ENCODE peak calls at places on chromosomes 6 and 20, in six cellular contexts. One of them, this sample, is unnamed.
A peak's percentile ranks its signal among the peaks of the same experiment; 100 is the strongest.

GRCh38 chr6:82611751-82612150 is 248.1 kb downstream of the TPBG start:
- DNase-seq in heart left ventricle: no peak
- DNase-seq in mammary epithelial cell: no peak
- DNase-seq in brain microvascular endothelial cell: no peak
- DNase-seq in astrocyte of the spinal cord: no peak
- DNase-seq in right lobe of liver: no peak
- DNase-seq in this sample: no peak

GRCh38 chr20:58117944-58118343 is 110.5 kb downstream of the ANKRD60 start:
- DNase-seq in heart left ventricle: no peak
- DNase-seq in mammary epithelial cell: no peak
- DNase-seq in brain microvascular endothelial cell: peak; percentile 55
- DNase-seq in astrocyte of the spinal cord: peak; percentile 69
- DNase-seq in right lobe of liver: no peak
- DNase-seq in this sample: no peak

GRCh38 chr6:109295109-109295765 is 87.0 kb downstream of the CD164 start:
- DNase-seq in heart left ventricle: no peak
- DNase-seq in mammary epithelial cell: no peak
- DNase-seq in brain microvascular endothelial cell: no peak
- DNase-seq in astrocyte of the spinal cord: no peak
- DNase-seq in right lobe of liver: no peak
- DNase-seq in this sample: no peak

GRCh38 chr20:22691369-22692118 is 107.2 kb upstream of the FOXA2 start:
- DNase-seq in heart left ventricle: peak; percentile 85
- DNase-seq in mammary epithelial cell: peak; percentile 43
- DNase-seq in brain microvascular endothelial cell: peak; percentile 62
- DNase-seq in astrocyte of the spinal cord: peak; percentile 67
- DNase-seq in right lobe of liver: peak; percentile 79
- DNase-seq in this sample: peak; percentile 41

GRCh38 chr6:142913511-142914047 is 31.4 kb downstream of the HIVEP2 start:
- DNase-seq in heart left ventricle: no peak
- DNase-seq in mammary epithelial cell: no peak
- DNase-seq in brain microvascular endothelial cell: no peak
- DNase-seq in astrocyte of the spinal cord: no peak
- DNase-seq in right lobe of liver: no peak
- DNase-seq in this sample: no peak

GRCh38 chr6:132063738-132064137 is 112.6 kb upstream of the CCN2 start:
- DNase-seq in heart left ventricle: peak; percentile 49
- DNase-seq in mammary epithelial cell: peak; percentile 83
- DNase-seq in brain microvascular endothelial cell: peak; percentile 88
- DNase-seq in astrocyte of the spinal cord: peak; percentile 88
- DNase-seq in right lobe of liver: no peak
- DNase-seq in this sample: peak; percentile 66

GRCh38 chr6:149468179-149468578 is 16.6 kb downstream of the ZC3H12D start:
- DNase-seq in heart left ventricle: no peak
- DNase-seq in mammary epithelial cell: no peak
- DNase-seq in brain microvascular endothelial cell: no peak
- DNase-seq in astrocyte of the spinal cord: no peak
- DNase-seq in right lobe of liver: no peak
- DNase-seq in this sample: no peak

GRCh38 chr6:145012039-145012662 is 723.2 kb downstream of the EPM2A start:
- DNase-seq in heart left ventricle: no peak
- DNase-seq in mammary epithelial cell: no peak
- DNase-seq in brain microvascular endothelial cell: no peak
- DNase-seq in astrocyte of the spinal cord: peak; percentile 7
- DNase-seq in right lobe of liver: no peak
- DNase-seq in this sample: no peak

GRCh38 chr20:33480071-33480470 is 9.8 kb upstream of the CBFA2T2 start:
- DNase-seq in heart left ventricle: no peak
- DNase-seq in mammary epithelial cell: no peak
- DNase-seq in brain microvascular endothelial cell: no peak
- DNase-seq in astrocyte of the spinal cord: no peak
- DNase-seq in right lobe of liver: no peak
- DNase-seq in this sample: no peak

DNA sequence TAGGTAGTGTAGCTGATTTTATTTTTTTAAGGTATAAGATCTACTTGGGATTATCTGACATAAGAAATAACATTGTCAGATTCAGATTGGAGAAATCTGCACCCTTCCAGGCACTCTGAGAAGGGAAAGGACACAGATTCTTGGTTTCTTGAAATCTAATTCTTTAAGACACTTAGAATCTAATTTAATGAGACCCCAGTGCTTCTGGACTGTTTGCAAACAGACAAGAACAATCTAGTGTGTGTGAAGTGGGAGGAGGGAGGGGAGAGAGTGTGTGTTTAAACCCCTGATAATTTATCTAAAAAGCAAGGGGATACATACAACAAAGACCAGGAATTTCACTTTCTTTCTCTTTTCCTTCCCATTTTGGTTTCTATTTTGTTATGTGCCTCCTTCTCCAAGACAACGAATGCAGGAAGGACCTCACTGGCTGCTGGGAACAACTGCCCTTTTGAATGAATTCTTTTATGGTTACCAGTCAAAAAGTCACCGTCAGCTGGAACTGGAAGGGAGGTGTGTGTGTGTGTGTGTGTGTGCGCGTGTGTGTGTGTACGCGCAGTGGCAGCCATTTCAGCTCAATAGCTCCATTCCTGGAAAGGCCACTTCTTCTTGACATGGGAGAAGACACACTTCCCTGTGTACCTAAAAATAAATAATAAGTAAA is 129.4 kb downstream of the BCAS1 start:
- DNase-seq in heart left ventricle: no peak
- DNase-seq in mammary epithelial cell: peak; percentile 83
- DNase-seq in brain microvascular endothelial cell: peak; percentile 90
- DNase-seq in astrocyte of the spinal cord: peak; percentile 94
- DNase-seq in right lobe of liver: no peak
- DNase-seq in this sample: peak; percentile 73
- H3K4me3 ChIP-seq in heart left ventricle: peak overlapping the region; percentile 22
- H3K4me3 ChIP-seq in mammary epithelial cell: no peak overlapping the region
- H3K4me3 ChIP-seq in brain microvascular endothelial cell: no peak overlapping the region
- H3K4me3 ChIP-seq in astrocyte of the spinal cord: no peak overlapping the region
- H3K4me3 ChIP-seq in right lobe of liver: no peak overlapping the region
- H3K4me3 ChIP-seq in this sample: no peak overlapping the region

DNA sequence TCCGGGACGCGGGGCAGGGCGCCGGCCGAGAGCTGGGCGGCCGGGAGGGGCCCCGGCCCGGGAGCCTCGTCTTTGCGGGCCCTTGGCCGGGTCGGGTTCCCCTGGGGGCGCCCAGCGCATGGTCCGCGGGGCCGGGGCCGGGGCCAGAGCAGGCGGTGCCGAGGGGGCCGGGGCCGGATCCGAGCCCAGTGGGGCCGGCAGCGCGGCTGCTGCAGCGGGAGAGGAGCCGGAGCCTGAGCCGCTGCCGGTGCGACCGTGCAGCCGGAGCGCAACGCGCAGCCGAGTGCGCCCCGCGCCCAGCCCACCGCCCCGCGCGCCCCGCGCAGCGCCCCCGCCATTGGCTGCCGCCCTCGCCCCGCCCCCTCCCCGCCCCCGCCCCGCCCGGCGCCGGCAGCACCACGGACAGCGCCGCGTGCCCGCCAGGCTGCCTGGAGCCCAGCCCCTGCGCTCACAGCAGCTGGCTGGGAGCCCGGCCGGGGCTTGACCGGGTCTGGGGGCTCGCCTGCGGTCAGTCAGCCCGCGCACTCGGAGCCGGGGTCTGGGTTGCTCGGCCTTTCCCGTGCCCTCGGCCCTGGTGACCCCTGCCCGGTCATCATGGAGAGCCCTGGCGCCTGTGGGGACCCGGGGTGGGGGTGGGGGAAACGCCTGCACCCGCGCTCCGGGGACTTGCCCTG is at the start of gene HRH3:
- DNase-seq in heart left ventricle: no peak
- DNase-seq in mammary epithelial cell: no peak
- DNase-seq in brain microvascular endothelial cell: no peak
- DNase-seq in astrocyte of the spinal cord: no peak
- DNase-seq in right lobe of liver: no peak
- DNase-seq in this sample: no peak
- H3K4me3 ChIP-seq in heart left ventricle: peak within 1 kb of the TSS; percentile 32
- H3K4me3 ChIP-seq in mammary epithelial cell: no peak within 1 kb of the TSS
- H3K4me3 ChIP-seq in brain microvascular endothelial cell: no peak within 1 kb of the TSS
- H3K4me3 ChIP-seq in astrocyte of the spinal cord: no peak within 1 kb of the TSS
- H3K4me3 ChIP-seq in right lobe of liver: no peak within 1 kb of the TSS
- H3K4me3 ChIP-seq in this sample: peak within 1 kb of the TSS; percentile 5

GRCh38 chr20:1652960-1653359 is 4.6 kb downstream of the SIRPG start:
- DNase-seq in heart left ventricle: no peak
- DNase-seq in mammary epithelial cell: no peak
- DNase-seq in brain microvascular endothelial cell: no peak
- DNase-seq in astrocyte of the spinal cord: no peak
- DNase-seq in right lobe of liver: no peak
- DNase-seq in this sample: no peak
- H3K4me3 ChIP-seq in heart left ventricle: no peak overlapping the region
- H3K4me3 ChIP-seq in mammary epithelial cell: no peak overlapping the region
- H3K4me3 ChIP-seq in brain microvascular endothelial cell: no peak overlapping the region
- H3K4me3 ChIP-seq in astrocyte of the spinal cord: no peak overlapping the region
- H3K4me3 ChIP-seq in right lobe of liver: no peak overlapping the region
- H3K4me3 ChIP-seq in this sample: no peak overlapping the region

GRCh38 chr6:33034554-33034953 is 25.2 kb upstream of the HLA-DOA start:
- DNase-seq in heart left ventricle: no peak
- DNase-seq in mammary epithelial cell: no peak
- DNase-seq in brain microvascular endothelial cell: no peak
- DNase-seq in astrocyte of the spinal cord: no peak
- DNase-seq in right lobe of liver: no peak
- DNase-seq in this sample: no peak

GRCh38 chr6:33030245-33030644 is 20.9 kb upstream of the HLA-DOA start:
- DNase-seq in heart left ventricle: no peak
- DNase-seq in mammary epithelial cell: no peak
- DNase-seq in brain microvascular endothelial cell: no peak
- DNase-seq in astrocyte of the spinal cord: no peak
- DNase-seq in right lobe of liver: no peak
- DNase-seq in this sample: no peak

GRCh38 chr6:33028220-33028849 is 18.9 kb upstream of the HLA-DOA start:
- DNase-seq in heart left ventricle: no peak
- DNase-seq in mammary epithelial cell: no peak
- DNase-seq in brain microvascular endothelial cell: no peak
- DNase-seq in astrocyte of the spinal cord: no peak
- DNase-seq in right lobe of liver: no peak
- DNase-seq in this sample: no peak

GRCh38 chr6:33029297-33030184 is 20.1 kb upstream of the HLA-DOA start:
- DNase-seq in heart left ventricle: no peak
- DNase-seq in mammary epithelial cell: no peak
- DNase-seq in brain microvascular endothelial cell: peak; percentile 6
- DNase-seq in astrocyte of the spinal cord: no peak
- DNase-seq in right lobe of liver: no peak
- DNase-seq in this sample: no peak
- H3K4me3 ChIP-seq in heart left ventricle: no peak overlapping the region
- H3K4me3 ChIP-seq in mammary epithelial cell: no peak overlapping the region
- H3K4me3 ChIP-seq in brain microvascular endothelial cell: no peak overlapping the region
- H3K4me3 ChIP-seq in astrocyte of the spinal cord: no peak overlapping the region
- H3K4me3 ChIP-seq in right lobe of liver: no peak overlapping the region
- H3K4me3 ChIP-seq in this sample: no peak overlapping the region

This sample was measured in astrocyte of the cerebellum.